ENCODE peak calls at places on chromosome 19, in ten cellular contexts. One of them, this sample, is unnamed.

GRCh38 chr19:29293736-29294342 is 80.9 kb upstream of the UQCRFS1 start:
- DNase-seq in GOT3: no peak
- DNase-seq in T-helper 2 cell: no peak
- DNase-seq in SK-MEL-5: no peak
- DNase-seq in CD4-positive, alpha-beta T cell: no peak
- DNase-seq in ELF-1: no peak
- DNase-seq in stimulated activated CD4-positive, alpha-beta T cell treated with anti-CD3 and anti-CD28 coated beads, Interleukin-2, amount 100 ng/mL, for 48 hours: no peak
- DNase-seq in kidney: no peak
- DNase-seq in effector CD4-positive, alpha-beta T cell: no peak
- DNase-seq in NCI-H2081: no peak
- DNase-seq in this sample: no peak

GRCh38 chr19:9296336-9296735 is 13.3 kb downstream of the ZNF699 start:
- DNase-seq in GOT3: no peak
- DNase-seq in T-helper 2 cell: no peak
- DNase-seq in SK-MEL-5: no peak
- DNase-seq in CD4-positive, alpha-beta T cell: no peak
- DNase-seq in ELF-1: peak; percentile 8
- DNase-seq in stimulated activated CD4-positive, alpha-beta T cell treated with anti-CD3 and anti-CD28 coated beads, Interleukin-2, amount 100 ng/mL, for 48 hours: no peak
- DNase-seq in kidney: no peak
- DNase-seq in effector CD4-positive, alpha-beta T cell: no peak
- DNase-seq in NCI-H2081: no peak
- DNase-seq in this sample: no peak

GRCh38 chr19:18353378-18354005 is 13.1 kb downstream of the PGPEP1 start:
- DNase-seq in GOT3: no peak
- DNase-seq in T-helper 2 cell: no peak
- DNase-seq in SK-MEL-5: no peak
- DNase-seq in CD4-positive, alpha-beta T cell: no peak
- DNase-seq in ELF-1: no peak
- DNase-seq in stimulated activated CD4-positive, alpha-beta T cell treated with anti-CD3 and anti-CD28 coated beads, Interleukin-2, amount 100 ng/mL, for 48 hours: no peak
- DNase-seq in kidney: no peak
- DNase-seq in effector CD4-positive, alpha-beta T cell: no peak
- DNase-seq in NCI-H2081: no peak
- DNase-seq in this sample: no peak

GRCh38 chr19:42122691-42123607 is 9.3 kb downstream of the POU2F2 start:
- DNase-seq in GOT3: no peak
- DNase-seq in T-helper 2 cell: peak; percentile 4
- DNase-seq in SK-MEL-5: no peak
- DNase-seq in CD4-positive, alpha-beta T cell: no peak
- DNase-seq in ELF-1: no peak
- DNase-seq in stimulated activated CD4-positive, alpha-beta T cell treated with anti-CD3 and anti-CD28 coated beads, Interleukin-2, amount 100 ng/mL, for 48 hours: peak; percentile 68
- DNase-seq in kidney: no peak
- DNase-seq in effector CD4-positive, alpha-beta T cell: no peak
- DNase-seq in NCI-H2081: no peak
- DNase-seq in this sample: no peak

GRCh38 chr19:44571830-44572661 is 41.3 kb upstream of the IGSF23 start:
- DNase-seq in GOT3: no peak
- DNase-seq in T-helper 2 cell: no peak
- DNase-seq in SK-MEL-5: no peak
- DNase-seq in CD4-positive, alpha-beta T cell: no peak
- DNase-seq in ELF-1: no peak
- DNase-seq in stimulated activated CD4-positive, alpha-beta T cell treated with anti-CD3 and anti-CD28 coated beads, Interleukin-2, amount 100 ng/mL, for 48 hours: no peak
- DNase-seq in kidney: no peak
- DNase-seq in effector CD4-positive, alpha-beta T cell: no peak
- DNase-seq in NCI-H2081: no peak
- DNase-seq in this sample: no peak

GRCh38 chr19:16385821-16386220 is 61.2 kb downstream of the KLF2 start:
- DNase-seq in GOT3: no peak
- DNase-seq in T-helper 2 cell: no peak
- DNase-seq in SK-MEL-5: no peak
- DNase-seq in CD4-positive, alpha-beta T cell: no peak
- DNase-seq in ELF-1: no peak
- DNase-seq in stimulated activated CD4-positive, alpha-beta T cell treated with anti-CD3 and anti-CD28 coated beads, Interleukin-2, amount 100 ng/mL, for 48 hours: no peak
- DNase-seq in kidney: peak; percentile 11
- DNase-seq in effector CD4-positive, alpha-beta T cell: no peak
- DNase-seq in NCI-H2081: no peak
- DNase-seq in this sample: no peak

GRCh38 chr19:30255783-30256509 is 116.2 kb upstream of the ZNF536 start:
- DNase-seq in GOT3: no peak
- DNase-seq in T-helper 2 cell: no peak
- DNase-seq in SK-MEL-5: no peak
- DNase-seq in CD4-positive, alpha-beta T cell: no peak
- DNase-seq in ELF-1: peak; percentile 16
- DNase-seq in stimulated activated CD4-positive, alpha-beta T cell treated with anti-CD3 and anti-CD28 coated beads, Interleukin-2, amount 100 ng/mL, for 48 hours: no peak
- DNase-seq in kidney: no peak
- DNase-seq in effector CD4-positive, alpha-beta T cell: no peak
- DNase-seq in NCI-H2081: no peak
- DNase-seq in this sample: no peak

GRCh38 chr19:13156968-13157882 is 7.0 kb downstream of the IER2 start:
- DNase-seq in GOT3: no peak
- DNase-seq in T-helper 2 cell: no peak
- DNase-seq in SK-MEL-5: no peak
- DNase-seq in CD4-positive, alpha-beta T cell: no peak
- DNase-seq in ELF-1: no peak
- DNase-seq in stimulated activated CD4-positive, alpha-beta T cell treated with anti-CD3 and anti-CD28 coated beads, Interleukin-2, amount 100 ng/mL, for 48 hours: no peak
- DNase-seq in kidney: no peak
- DNase-seq in effector CD4-positive, alpha-beta T cell: no peak
- DNase-seq in NCI-H2081: no peak
- DNase-seq in this sample: no peak

GRCh38 chr19:18915639-18916038 is 3.5 kb downstream of the COPE start:
- DNase-seq in GOT3: no peak
- DNase-seq in T-helper 2 cell: no peak
- DNase-seq in SK-MEL-5: peak; percentile 73
- DNase-seq in CD4-positive, alpha-beta T cell: no peak
- DNase-seq in ELF-1: peak; percentile 45
- DNase-seq in stimulated activated CD4-positive, alpha-beta T cell treated with anti-CD3 and anti-CD28 coated beads, Interleukin-2, amount 100 ng/mL, for 48 hours: no peak
- DNase-seq in kidney: no peak
- DNase-seq in effector CD4-positive, alpha-beta T cell: no peak
- DNase-seq in NCI-H2081: peak; percentile 20
- DNase-seq in this sample: peak; percentile 46

GRCh38 chr19:16561382-16561781 is 10.8 kb downstream of the SLC35E1 start:
- DNase-seq in GOT3: no peak
- DNase-seq in T-helper 2 cell: no peak
- DNase-seq in SK-MEL-5: no peak
- DNase-seq in CD4-positive, alpha-beta T cell: no peak
- DNase-seq in ELF-1: no peak
- DNase-seq in stimulated activated CD4-positive, alpha-beta T cell treated with anti-CD3 and anti-CD28 coated beads, Interleukin-2, amount 100 ng/mL, for 48 hours: no peak
- DNase-seq in kidney: no peak
- DNase-seq in effector CD4-positive, alpha-beta T cell: no peak
- DNase-seq in NCI-H2081: no peak
- DNase-seq in this sample: no peak

GRCh38 chr19:34220472-34221063 is 33.8 kb upstream of the GARRE1 start:
- DNase-seq in GOT3: no peak
- DNase-seq in T-helper 2 cell: peak; percentile 16
- DNase-seq in SK-MEL-5: peak; percentile 79
- DNase-seq in CD4-positive, alpha-beta T cell: peak; percentile 38
- DNase-seq in ELF-1: peak; percentile 49
- DNase-seq in stimulated activated CD4-positive, alpha-beta T cell treated with anti-CD3 and anti-CD28 coated beads, Interleukin-2, amount 100 ng/mL, for 48 hours: peak; percentile 72
- DNase-seq in kidney: no peak
- DNase-seq in effector CD4-positive, alpha-beta T cell: peak; percentile 60
- DNase-seq in NCI-H2081: peak; percentile 60
- DNase-seq in this sample: peak; percentile 78

GRCh38 chr19:29308977-29309520 is 96.1 kb upstream of the UQCRFS1 start:
- DNase-seq in GOT3: no peak
- DNase-seq in T-helper 2 cell: no peak
- DNase-seq in SK-MEL-5: no peak
- DNase-seq in CD4-positive, alpha-beta T cell: no peak
- DNase-seq in ELF-1: peak; percentile 55
- DNase-seq in stimulated activated CD4-positive, alpha-beta T cell treated with anti-CD3 and anti-CD28 coated beads, Interleukin-2, amount 100 ng/mL, for 48 hours: no peak
- DNase-seq in kidney: no peak
- DNase-seq in effector CD4-positive, alpha-beta T cell: no peak
- DNase-seq in NCI-H2081: no peak
- DNase-seq in this sample: no peak

GRCh38 chr19:23718802-23719201 is 31.8 kb upstream of the ZNF675 start:
- DNase-seq in GOT3: no peak
- DNase-seq in T-helper 2 cell: no peak
- DNase-seq in SK-MEL-5: no peak
- DNase-seq in CD4-positive, alpha-beta T cell: no peak
- DNase-seq in ELF-1: peak; percentile 79
- DNase-seq in stimulated activated CD4-positive, alpha-beta T cell treated with anti-CD3 and anti-CD28 coated beads, Interleukin-2, amount 100 ng/mL, for 48 hours: no peak
- DNase-seq in kidney: no peak
- DNase-seq in effector CD4-positive, alpha-beta T cell: no peak
- DNase-seq in NCI-H2081: no peak
- DNase-seq in this sample: no peak

GRCh38 chr19:41530761-41531301 is 45.1 kb upstream of the CEACAM21 start:
- DNase-seq in GOT3: no peak
- DNase-seq in T-helper 2 cell: no peak
- DNase-seq in SK-MEL-5: peak; percentile 74
- DNase-seq in CD4-positive, alpha-beta T cell: no peak
- DNase-seq in ELF-1: no peak
- DNase-seq in stimulated activated CD4-positive, alpha-beta T cell treated with anti-CD3 and anti-CD28 coated beads, Interleukin-2, amount 100 ng/mL, for 48 hours: no peak
- DNase-seq in kidney: no peak
- DNase-seq in effector CD4-positive, alpha-beta T cell: no peak
- DNase-seq in NCI-H2081: no peak
- DNase-seq in this sample: no peak

GRCh38 chr19:16883518-16883917 is 5.3 kb upstream of the F2RL3 start:
- DNase-seq in GOT3: no peak
- DNase-seq in T-helper 2 cell: no peak
- DNase-seq in SK-MEL-5: no peak
- DNase-seq in CD4-positive, alpha-beta T cell: no peak
- DNase-seq in ELF-1: no peak
- DNase-seq in stimulated activated CD4-positive, alpha-beta T cell treated with anti-CD3 and anti-CD28 coated beads, Interleukin-2, amount 100 ng/mL, for 48 hours: no peak
- DNase-seq in kidney: no peak
- DNase-seq in effector CD4-positive, alpha-beta T cell: no peak
- DNase-seq in NCI-H2081: no peak
- DNase-seq in this sample: no peak

GRCh38 chr19:7870571-7871279 is 3.5 kb downstream of the PRR36 start:
- DNase-seq in GOT3: peak; percentile 21
- DNase-seq in T-helper 2 cell: peak; percentile 45
- DNase-seq in SK-MEL-5: peak; percentile 83
- DNase-seq in CD4-positive, alpha-beta T cell: no peak
- DNase-seq in ELF-1: peak; percentile 93
- DNase-seq in stimulated activated CD4-positive, alpha-beta T cell treated with anti-CD3 and anti-CD28 coated beads, Interleukin-2, amount 100 ng/mL, for 48 hours: peak; percentile 39
- DNase-seq in kidney: peak; percentile 86
- DNase-seq in effector CD4-positive, alpha-beta T cell: peak; percentile 27
- DNase-seq in NCI-H2081: no peak
- DNase-seq in this sample: peak; percentile 65

GRCh38 chr19:48330012-48330681 is 4.8 kb downstream of the EMP3 start:
- DNase-seq in GOT3: no peak
- DNase-seq in T-helper 2 cell: peak; percentile 83
- DNase-seq in SK-MEL-5: peak; percentile 76
- DNase-seq in CD4-positive, alpha-beta T cell: peak; percentile 76
- DNase-seq in ELF-1: peak; percentile 95
- DNase-seq in stimulated activated CD4-positive, alpha-beta T cell treated with anti-CD3 and anti-CD28 coated beads, Interleukin-2, amount 100 ng/mL, for 48 hours: peak; percentile 67
- DNase-seq in kidney: peak; percentile 94
- DNase-seq in effector CD4-positive, alpha-beta T cell: peak; percentile 82
- DNase-seq in NCI-H2081: peak; percentile 80
- DNase-seq in this sample: peak; percentile 91

GRCh38 chr19:40363128-40363527 is 14.6 kb downstream of the PLD3 start:
- DNase-seq in GOT3: no peak
- DNase-seq in T-helper 2 cell: no peak
- DNase-seq in SK-MEL-5: no peak
- DNase-seq in CD4-positive, alpha-beta T cell: no peak
- DNase-seq in ELF-1: no peak
- DNase-seq in stimulated activated CD4-positive, alpha-beta T cell treated with anti-CD3 and anti-CD28 coated beads, Interleukin-2, amount 100 ng/mL, for 48 hours: no peak
- DNase-seq in kidney: no peak
- DNase-seq in effector CD4-positive, alpha-beta T cell: no peak
- DNase-seq in NCI-H2081: no peak
- DNase-seq in this sample: no peak

GRCh38 chr19:18488838-18489626 is 32.8 kb downstream of the ELL start:
- DNase-seq in GOT3: no peak
- DNase-seq in T-helper 2 cell: no peak
- DNase-seq in SK-MEL-5: peak; percentile 20
- DNase-seq in CD4-positive, alpha-beta T cell: no peak
- DNase-seq in ELF-1: peak; percentile 78
- DNase-seq in stimulated activated CD4-positive, alpha-beta T cell treated with anti-CD3 and anti-CD28 coated beads, Interleukin-2, amount 100 ng/mL, for 48 hours: no peak
- DNase-seq in kidney: no peak
- DNase-seq in effector CD4-positive, alpha-beta T cell: no peak
- DNase-seq in NCI-H2081: peak; percentile 46
- DNase-seq in this sample: peak; percentile 22

GRCh38 chr19:7109678-7110289 is 40.3 kb downstream of the ZNF557 start:
- DNase-seq in GOT3: no peak
- DNase-seq in T-helper 2 cell: no peak
- DNase-seq in SK-MEL-5: no peak
- DNase-seq in CD4-positive, alpha-beta T cell: no peak
- DNase-seq in ELF-1: peak; percentile 95
- DNase-seq in stimulated activated CD4-positive, alpha-beta T cell treated with anti-CD3 and anti-CD28 coated beads, Interleukin-2, amount 100 ng/mL, for 48 hours: no peak
- DNase-seq in kidney: no peak
- DNase-seq in effector CD4-positive, alpha-beta T cell: no peak
- DNase-seq in NCI-H2081: no peak
- DNase-seq in this sample: no peak

GRCh38 chr19:5882421-5882968 is 12.2 kb upstream of the FUT5 start:
- DNase-seq in GOT3: no peak
- DNase-seq in T-helper 2 cell: no peak
- DNase-seq in SK-MEL-5: no peak
- DNase-seq in CD4-positive, alpha-beta T cell: no peak
- DNase-seq in ELF-1: no peak
- DNase-seq in stimulated activated CD4-positive, alpha-beta T cell treated with anti-CD3 and anti-CD28 coated beads, Interleukin-2, amount 100 ng/mL, for 48 hours: no peak
- DNase-seq in kidney: no peak
- DNase-seq in effector CD4-positive, alpha-beta T cell: no peak
- DNase-seq in NCI-H2081: no peak
- DNase-seq in this sample: no peak

GRCh38 chr19:18368504-18369222 is 17.3 kb upstream of the GDF15 start:
- DNase-seq in GOT3: no peak
- DNase-seq in T-helper 2 cell: no peak
- DNase-seq in SK-MEL-5: no peak
- DNase-seq in CD4-positive, alpha-beta T cell: no peak
- DNase-seq in ELF-1: peak; percentile 70
- DNase-seq in stimulated activated CD4-positive, alpha-beta T cell treated with anti-CD3 and anti-CD28 coated beads, Interleukin-2, amount 100 ng/mL, for 48 hours: no peak
- DNase-seq in kidney: no peak
- DNase-seq in effector CD4-positive, alpha-beta T cell: no peak
- DNase-seq in NCI-H2081: no peak
- DNase-seq in this sample: no peak

GRCh38 chr19:8034178-8034525 is 18.4 kb upstream of the CCL25 start:
- DNase-seq in GOT3: no peak
- DNase-seq in T-helper 2 cell: no peak
- DNase-seq in SK-MEL-5: no peak
- DNase-seq in CD4-positive, alpha-beta T cell: no peak
- DNase-seq in ELF-1: no peak
- DNase-seq in stimulated activated CD4-positive, alpha-beta T cell treated with anti-CD3 and anti-CD28 coated beads, Interleukin-2, amount 100 ng/mL, for 48 hours: no peak
- DNase-seq in kidney: no peak
- DNase-seq in effector CD4-positive, alpha-beta T cell: no peak
- DNase-seq in NCI-H2081: no peak
- DNase-seq in this sample: no peak

GRCh38 chr19:3047307-3048189 is 14.7 kb downstream of the TLE5 start:
- DNase-seq in GOT3: no peak
- DNase-seq in T-helper 2 cell: peak; percentile 31
- DNase-seq in SK-MEL-5: peak; percentile 54
- DNase-seq in CD4-positive, alpha-beta T cell: peak; percentile 61
- DNase-seq in ELF-1: peak; percentile 86
- DNase-seq in stimulated activated CD4-positive, alpha-beta T cell treated with anti-CD3 and anti-CD28 coated beads, Interleukin-2, amount 100 ng/mL, for 48 hours: peak; percentile 61
- DNase-seq in kidney: peak; percentile 95
- DNase-seq in effector CD4-positive, alpha-beta T cell: peak; percentile 60
- DNase-seq in NCI-H2081: peak; percentile 88
- DNase-seq in this sample: peak; percentile 45

GRCh38 chr19:28394705-28395104 is 818.2 kb downstream of the UQCRFS1 start:
- DNase-seq in GOT3: no peak
- DNase-seq in T-helper 2 cell: no peak
- DNase-seq in SK-MEL-5: no peak
- DNase-seq in CD4-positive, alpha-beta T cell: no peak
- DNase-seq in ELF-1: no peak
- DNase-seq in stimulated activated CD4-positive, alpha-beta T cell treated with anti-CD3 and anti-CD28 coated beads, Interleukin-2, amount 100 ng/mL, for 48 hours: no peak
- DNase-seq in kidney: no peak
- DNase-seq in effector CD4-positive, alpha-beta T cell: no peak
- DNase-seq in NCI-H2081: no peak
- DNase-seq in this sample: no peak